ENCODE peak calls at places on chromosomes 6 and 20, in eight cellular contexts. One of them, this sample, is unnamed.

GRCh38 chr20:41480054-41480770 is 113.6 kb upstream of the EMILIN3 start:
- DNase-seq in NCI-H1092 treated with DMSO at 0.1 percent for 48 hours: no peak
- DNase-seq in AG08395: no peak
- DNase-seq in islet precursor cell: no peak
- DNase-seq in DMS153: no peak
- DNase-seq in CD4-positive, alpha-beta T cell: no peak
- DNase-seq in COR-L47: no peak
- DNase-seq in EL: no peak
- DNase-seq in this sample: no peak

GRCh38 chr6:36827261-36828079 is 11.8 kb downstream of the CPNE5 start:
- DNase-seq in NCI-H1092 treated with DMSO at 0.1 percent for 48 hours: no peak
- DNase-seq in AG08395: peak; percentile 72
- DNase-seq in islet precursor cell: peak; percentile 84
- DNase-seq in DMS153: no peak
- DNase-seq in CD4-positive, alpha-beta T cell: no peak
- DNase-seq in COR-L47: no peak
- DNase-seq in EL: peak; percentile 89
- DNase-seq in this sample: peak; percentile 9

GRCh38 chr6:92371211-92371610 is 1048.1 kb downstream of the EPHA7 start:
- DNase-seq in NCI-H1092 treated with DMSO at 0.1 percent for 48 hours: no peak
- DNase-seq in AG08395: no peak
- DNase-seq in islet precursor cell: no peak
- DNase-seq in DMS153: no peak
- DNase-seq in CD4-positive, alpha-beta T cell: no peak
- DNase-seq in COR-L47: no peak
- DNase-seq in EL: no peak
- DNase-seq in this sample: no peak

GRCh38 chr20:41232971-41233926 is 84.3 kb downstream of the ZHX3 start:
- DNase-seq in NCI-H1092 treated with DMSO at 0.1 percent for 48 hours: no peak
- DNase-seq in AG08395: peak; percentile 90
- DNase-seq in islet precursor cell: no peak
- DNase-seq in DMS153: no peak
- DNase-seq in CD4-positive, alpha-beta T cell: no peak
- DNase-seq in COR-L47: no peak
- DNase-seq in EL: peak; percentile 93
- DNase-seq in this sample: no peak

GRCh38 chr6:122998403-122998965 is 2.4 kb downstream of the CLVS2 start:
- DNase-seq in NCI-H1092 treated with DMSO at 0.1 percent for 48 hours: no peak
- DNase-seq in AG08395: no peak
- DNase-seq in islet precursor cell: no peak
- DNase-seq in DMS153: no peak
- DNase-seq in CD4-positive, alpha-beta T cell: no peak
- DNase-seq in COR-L47: no peak
- DNase-seq in EL: no peak
- DNase-seq in this sample: no peak

GRCh38 chr6:699319-699718 is 6.4 kb upstream of the EXOC2 start:
- DNase-seq in NCI-H1092 treated with DMSO at 0.1 percent for 48 hours: peak; percentile 4
- DNase-seq in AG08395: no peak
- DNase-seq in islet precursor cell: no peak
- DNase-seq in DMS153: no peak
- DNase-seq in CD4-positive, alpha-beta T cell: no peak
- DNase-seq in COR-L47: no peak
- DNase-seq in EL: no peak
- DNase-seq in this sample: no peak

GRCh38 chr6:45032426-45032825 is 295.7 kb upstream of the RUNX2 start:
- DNase-seq in NCI-H1092 treated with DMSO at 0.1 percent for 48 hours: no peak
- DNase-seq in AG08395: no peak
- DNase-seq in islet precursor cell: no peak
- DNase-seq in DMS153: no peak
- DNase-seq in CD4-positive, alpha-beta T cell: no peak
- DNase-seq in COR-L47: no peak
- DNase-seq in EL: no peak
- DNase-seq in this sample: no peak

GRCh38 chr6:31328355-31328960 is 28.5 kb downstream of the HLA-B start:
- DNase-seq in NCI-H1092 treated with DMSO at 0.1 percent for 48 hours: no peak
- DNase-seq in AG08395: no peak
- DNase-seq in islet precursor cell: no peak
- DNase-seq in DMS153: no peak
- DNase-seq in CD4-positive, alpha-beta T cell: no peak
- DNase-seq in COR-L47: no peak
- DNase-seq in EL: no peak
- DNase-seq in this sample: no peak

GRCh38 chr20:33015700-33016580 is 8.4 kb downstream of the BPIFB2 start:
- DNase-seq in NCI-H1092 treated with DMSO at 0.1 percent for 48 hours: no peak
- DNase-seq in AG08395: no peak
- DNase-seq in islet precursor cell: no peak
- DNase-seq in DMS153: no peak
- DNase-seq in CD4-positive, alpha-beta T cell: no peak
- DNase-seq in COR-L47: no peak
- DNase-seq in EL: no peak
- DNase-seq in this sample: no peak

GRCh38 chr20:60512436-60512835 is 554.2 kb downstream of the CDH26 start:
- DNase-seq in NCI-H1092 treated with DMSO at 0.1 percent for 48 hours: no peak
- DNase-seq in AG08395: no peak
- DNase-seq in islet precursor cell: peak; percentile 98
- DNase-seq in DMS153: no peak
- DNase-seq in CD4-positive, alpha-beta T cell: no peak
- DNase-seq in COR-L47: no peak
- DNase-seq in EL: peak; percentile 78
- DNase-seq in this sample: no peak

GRCh38 chr6:7604003-7604402 is 14.0 kb downstream of the SNRNP48 start:
- DNase-seq in NCI-H1092 treated with DMSO at 0.1 percent for 48 hours: no peak
- DNase-seq in AG08395: no peak
- DNase-seq in islet precursor cell: no peak
- DNase-seq in DMS153: no peak
- DNase-seq in CD4-positive, alpha-beta T cell: no peak
- DNase-seq in COR-L47: no peak
- DNase-seq in EL: no peak
- DNase-seq in this sample: no peak

GRCh38 chr6:35601331-35602132 is 87.2 kb downstream of the FKBP5 start:
- DNase-seq in NCI-H1092 treated with DMSO at 0.1 percent for 48 hours: no peak
- DNase-seq in AG08395: peak; percentile 65
- DNase-seq in islet precursor cell: no peak
- DNase-seq in DMS153: peak; percentile 26
- DNase-seq in CD4-positive, alpha-beta T cell: peak; percentile 50
- DNase-seq in COR-L47: no peak
- DNase-seq in EL: peak; percentile 88
- DNase-seq in this sample: no peak

GRCh38 chr6:54194067-54194466 is 82.8 kb downstream of the MLIP start:
- DNase-seq in NCI-H1092 treated with DMSO at 0.1 percent for 48 hours: no peak
- DNase-seq in AG08395: peak; percentile 62
- DNase-seq in islet precursor cell: peak; percentile 87
- DNase-seq in DMS153: no peak
- DNase-seq in CD4-positive, alpha-beta T cell: no peak
- DNase-seq in COR-L47: no peak
- DNase-seq in EL: peak; percentile 39
- DNase-seq in this sample: no peak

GRCh38 chr6:18388942-18389341 is 1.8 kb downstream of the RNF144B start:
- DNase-seq in NCI-H1092 treated with DMSO at 0.1 percent for 48 hours: no peak
- DNase-seq in AG08395: peak; percentile 74
- DNase-seq in islet precursor cell: no peak
- DNase-seq in DMS153: no peak
- DNase-seq in CD4-positive, alpha-beta T cell: no peak
- DNase-seq in COR-L47: no peak
- DNase-seq in EL: peak; percentile 86
- DNase-seq in this sample: no peak

GRCh38 chr6:33926451-33926850 is 122.6 kb upstream of the MLN start:
- DNase-seq in NCI-H1092 treated with DMSO at 0.1 percent for 48 hours: peak; percentile 4
- DNase-seq in AG08395: no peak
- DNase-seq in islet precursor cell: no peak
- DNase-seq in DMS153: no peak
- DNase-seq in CD4-positive, alpha-beta T cell: no peak
- DNase-seq in COR-L47: peak; percentile 77
- DNase-seq in EL: peak; percentile 15
- DNase-seq in this sample: no peak

GRCh38 chr20:18011482-18011881 is 42.7 kb downstream of the MGME1 start:
- DNase-seq in NCI-H1092 treated with DMSO at 0.1 percent for 48 hours: no peak
- DNase-seq in AG08395: no peak
- DNase-seq in islet precursor cell: no peak
- DNase-seq in DMS153: no peak
- DNase-seq in CD4-positive, alpha-beta T cell: no peak
- DNase-seq in COR-L47: no peak
- DNase-seq in EL: no peak
- DNase-seq in this sample: no peak

GRCh38 chr6:35497571-35498406 is 910 bp upstream of the TEAD3 start:
- DNase-seq in NCI-H1092 treated with DMSO at 0.1 percent for 48 hours: no peak
- DNase-seq in AG08395: peak; percentile 76
- DNase-seq in islet precursor cell: peak; percentile 81
- DNase-seq in DMS153: no peak
- DNase-seq in CD4-positive, alpha-beta T cell: no peak
- DNase-seq in COR-L47: no peak
- DNase-seq in EL: peak; percentile 88
- DNase-seq in this sample: no peak

GRCh38 chr6:121161881-121162280 is 172.4 kb downstream of the TBC1D32 start:
- DNase-seq in NCI-H1092 treated with DMSO at 0.1 percent for 48 hours: no peak
- DNase-seq in AG08395: no peak
- DNase-seq in islet precursor cell: no peak
- DNase-seq in DMS153: no peak
- DNase-seq in CD4-positive, alpha-beta T cell: no peak
- DNase-seq in COR-L47: no peak
- DNase-seq in EL: no peak
- DNase-seq in this sample: no peak